ENCODE peak calls at places on chromosomes 16 and 17, in five cellular contexts. E is cardiac muscle cell, S is left lung, U is thoracic aorta, N is H9. K is an unnamed sample. For H3K4me1, the result is how much of the 10 kb centered on the place peaks cover.

GRCh38 chr17:31490991-31491793 is 99.7 kb downstream of the RAB11FIP4 start:
- DNase-seq in E (no peak), N (no peak), U (no peak), S (no peak), K (no peak)

GRCh38 chr16:68645494-68646388 is 631 bp downstream of the CDH3 start:
- DNase-seq in S (peak), E (no peak), U (no peak), N (peak), K (no peak)

GRCh38 chr16:54930034-54930938 is at the start of gene IRX5:
- DNase-seq in S (peak), N (peak), U (peak), E (peak), K (peak)

GRCh38 chr16:69865701-69866100 is 85.4 kb upstream of the CLEC18A start:
- DNase-seq in S (no peak), E (peak), N (no peak), U (no peak), K (no peak)

GRCh38 chr16:84844561-84845495 is 25.0 kb downstream of the CRISPLD2 start:
- DNase-seq in S (no peak), E (no peak), N (peak), U (no peak), K (no peak)

GRCh38 chr16:17555176-17555575 is 84.4 kb upstream of the XYLT1 start:
- DNase-seq in N (no peak), U (no peak), S (no peak), E (no peak), K (no peak)

GRCh38 chr17:34024303-34025178 is 230.5 kb upstream of the CCL2 start:
- DNase-seq in E (no peak), U (no peak), S (no peak), N (no peak), K (no peak)

GRCh38 chr16:85046957-85047866 is 19.6 kb downstream of the KIAA0513 start:
- DNase-seq in E (peak), U (no peak), N (no peak), S (no peak), K (no peak)

GRCh38 chr16:48910214-48910613 is 300.2 kb upstream of the N4BP1 start:
- DNase-seq in E (no peak), S (no peak), U (no peak), N (no peak), K (no peak)

GRCh38 chr17:48037036-48037881 is at the start of gene COPZ2:
- DNase-seq in N (peak), U (peak), S (peak), E (peak), K (peak)

GRCh38 chr17:30316736-30317135 is 17.1 kb downstream of the TMIGD1 start:
- DNase-seq in E (no peak), U (no peak), S (no peak), N (no peak), K (no peak)
- TF ChIP-seq CTCF in E (no peak), U (no peak), S (no peak), N (no peak), K (no peak)

GRCh38 chr17:81093576-81094223 is 58.7 kb downstream of the BAIAP2 start:
- DNase-seq in S (no peak), N (no peak), E (no peak), U (no peak), K (no peak)

GRCh38 chr17:81091134-81091530 is 56.2 kb downstream of the BAIAP2 start:
- DNase-seq in U (no peak), N (no peak), E (no peak), S (no peak), K (no peak)

GRCh38 chr17:81092518-81093095 is 57.7 kb downstream of the BAIAP2 start:
- DNase-seq in S (no peak), U (no peak), N (no peak), E (no peak), K (no peak)

GRCh38 chr17:81090361-81091133 is 55.6 kb downstream of the BAIAP2 start:
- DNase-seq in N (peak), S (peak), E (peak), U (no peak), K (peak)

GRCh38 chr17:81091774-81092517 is 57.0 kb downstream of the BAIAP2 start:
- DNase-seq in S (no peak), N (no peak), U (no peak), E (no peak), K (no peak)
- H3K4me1 ChIP-seq in S (half or more), N (under half), U (under half), E (under half), K (under half)

GRCh38 chr17:14201087-14201486 is 35.6 kb downstream of the CDRT15 start:
- DNase-seq in S (no peak), N (no peak), U (no peak), E (peak), K (no peak)
- TF ChIP-seq CTCF in S (no peak), N (no peak), U (no peak), E (no peak), K (no peak)

DNA sequence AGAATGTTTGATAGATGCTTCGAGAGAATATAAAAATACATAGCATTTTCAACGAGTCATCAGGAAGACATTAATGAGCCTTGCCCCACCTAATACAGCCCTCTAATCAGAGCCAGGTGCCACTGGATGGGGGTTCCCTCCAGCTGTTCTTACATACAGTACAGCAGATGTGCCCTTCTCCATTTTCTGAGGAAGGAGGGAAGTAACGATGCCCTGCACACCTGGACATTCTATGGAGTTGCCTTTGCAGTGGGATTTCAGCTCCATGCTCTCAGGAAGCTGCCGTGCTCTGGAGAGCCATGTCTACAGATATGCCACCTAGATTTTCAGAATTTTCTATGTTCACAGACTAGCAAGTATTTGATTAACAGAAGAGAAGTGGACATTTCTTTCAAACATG is 36.3 kb downstream of the CDRT15 start:
- DNase-seq in E (no peak), U (no peak), S (no peak), N (no peak), K (no peak)
- H3K4me1 ChIP-seq in E (under half), U (under half), S (under half), N (under half), K (under half)

DNA sequence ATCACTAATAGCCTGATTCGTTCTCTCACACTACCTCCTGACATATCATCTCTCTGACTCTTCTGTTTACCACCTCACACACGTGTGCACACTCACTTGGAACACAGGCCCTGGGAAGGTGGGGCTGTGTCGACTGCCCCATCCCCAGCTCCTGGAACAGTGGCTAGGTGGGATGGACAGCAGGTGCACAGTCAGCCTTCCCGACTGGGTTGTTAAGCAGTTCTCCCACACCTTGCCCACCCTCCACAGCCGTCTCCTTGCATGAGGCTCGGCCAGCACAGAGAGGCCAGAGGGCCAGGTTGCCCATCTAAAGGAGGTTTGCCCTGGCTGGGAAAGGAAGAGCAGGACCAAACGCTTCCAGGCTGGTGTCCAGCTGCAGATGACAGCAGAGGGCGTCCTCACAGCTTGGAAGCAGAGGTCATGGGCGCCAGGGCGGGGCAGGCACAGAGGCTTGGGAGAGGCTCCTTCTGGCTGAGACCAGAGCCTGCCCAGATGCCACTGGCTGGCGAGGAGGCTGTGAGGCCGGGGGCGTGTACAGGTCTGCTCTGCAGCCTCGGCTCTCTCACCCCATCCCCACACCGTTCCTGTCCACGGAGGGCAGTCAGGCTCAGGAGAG is 92.8 kb downstream of the AMFR start:
- DNase-seq in U (no peak), E (peak), S (peak), N (peak), K (peak)
- TF ChIP-seq CTCF in U (no peak), E (peak), S (no peak), N (peak), K (no peak)

GRCh38 chr17:82887255-82888164 is 47.7 kb upstream of the ZNF750 start:
- DNase-seq in U (no peak), E (peak), N (no peak), S (peak), K (no peak)

GRCh38 chr17:82884341-82884871 is 44.6 kb upstream of the ZNF750 start:
- DNase-seq in S (peak), E (peak), U (no peak), N (no peak), K (no peak)

GRCh38 chr17:82883461-82884031 is 43.7 kb upstream of the ZNF750 start:
- DNase-seq in N (no peak), E (no peak), U (no peak), S (peak), K (no peak)

GRCh38 chr17:82882715-82883446 is 43.1 kb upstream of the ZNF750 start:
- DNase-seq in U (no peak), N (no peak), E (no peak), S (peak), K (no peak)

GRCh38 chr17:82884923-82885322 is 45.1 kb upstream of the ZNF750 start:
- DNase-seq in N (no peak), S (peak), U (no peak), E (no peak), K (no peak)
- H3K4me1 ChIP-seq in N (under half), S (half or more), U (under half), E (under half), K (under half)

DNA sequence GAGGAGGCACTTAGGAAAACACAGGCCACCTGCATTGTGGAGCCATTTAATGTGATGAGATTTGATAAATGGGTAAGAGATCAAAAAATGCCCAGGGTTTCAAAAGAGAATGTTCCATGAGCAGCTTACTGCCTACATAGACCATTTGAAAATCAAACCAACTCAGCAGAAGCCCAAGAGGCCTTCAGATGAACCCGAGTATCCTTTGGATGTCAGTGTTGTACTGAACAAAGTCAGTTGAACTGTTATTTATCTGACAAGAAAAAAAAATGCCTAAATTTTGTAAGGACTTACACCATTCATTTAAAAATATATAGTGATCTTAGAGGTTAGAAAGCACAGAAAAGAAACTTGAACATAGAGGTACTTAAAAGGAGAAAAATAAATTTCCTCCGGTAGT is 381.7 kb downstream of the ZFHX3 start:
- DNase-seq in U (no peak), S (no peak), E (peak), N (no peak), K (no peak)
- TF ChIP-seq CTCF in U (no peak), S (no peak), E (no peak), N (no peak), K (no peak)